ENCODE peak calls at places on chromosomes 7 and 10, in six cellular contexts. One of them, this sample, is unnamed.

GRCh38 chr7:72805526-72806494 is 22.2 kb downstream of the TYW1B start:
- DNase-seq in A549: no peak
- DNase-seq in WTC11: no peak
- DNase-seq in K562: peak; percentile 93
- DNase-seq in H1: no peak
- DNase-seq in HepG2: peak; percentile 24
- DNase-seq in this sample: no peak

GRCh38 chr10:12027539-12027938 is 15.1 kb downstream of the UPF2 start:
- DNase-seq in A549: no peak
- DNase-seq in WTC11: no peak
- DNase-seq in K562: no peak
- DNase-seq in H1: no peak
- DNase-seq in HepG2: no peak
- DNase-seq in this sample: no peak

GRCh38 chr10:112959207-112959838 is 9.3 kb downstream of the TCF7L2 start:
- DNase-seq in A549: no peak
- DNase-seq in WTC11: no peak
- DNase-seq in K562: no peak
- DNase-seq in H1: no peak
- DNase-seq in HepG2: no peak
- DNase-seq in this sample: no peak

GRCh38 chr7:5414876-5415275 is 8.8 kb downstream of the TNRC18 start:
- DNase-seq in A549: no peak
- DNase-seq in WTC11: no peak
- DNase-seq in K562: no peak
- DNase-seq in H1: no peak
- DNase-seq in HepG2: no peak
- DNase-seq in this sample: no peak

GRCh38 chr10:11875499-11876281 is 52.5 kb downstream of the PROSER2 start:
- DNase-seq in A549: peak; percentile 98
- DNase-seq in WTC11: no peak
- DNase-seq in K562: peak; percentile 85
- DNase-seq in H1: no peak
- DNase-seq in HepG2: peak; percentile 96
- DNase-seq in this sample: peak; percentile 48

GRCh38 chr10:13788701-13789447 is 202.1 kb downstream of the PRPF18 start:
- DNase-seq in A549: no peak
- DNase-seq in WTC11: no peak
- DNase-seq in K562: no peak
- DNase-seq in H1: no peak
- DNase-seq in HepG2: no peak
- DNase-seq in this sample: peak; percentile 51

GRCh38 chr10:72049969-72050781 is 38.2 kb downstream of the SPOCK2 start:
- DNase-seq in A549: no peak
- DNase-seq in WTC11: peak; percentile 39
- DNase-seq in K562: no peak
- DNase-seq in H1: no peak
- DNase-seq in HepG2: peak; percentile 49
- DNase-seq in this sample: no peak

GRCh38 chr10:124636271-124636993 is 107.7 kb downstream of the FAM53B start:
- DNase-seq in A549: no peak
- DNase-seq in WTC11: peak; percentile 45
- DNase-seq in K562: no peak
- DNase-seq in H1: no peak
- DNase-seq in HepG2: no peak
- DNase-seq in this sample: no peak

GRCh38 chr7:55493416-55493815 is 78.9 kb downstream of the VOPP1 start:
- DNase-seq in A549: no peak
- DNase-seq in WTC11: no peak
- DNase-seq in K562: no peak
- DNase-seq in H1: no peak
- DNase-seq in HepG2: no peak
- DNase-seq in this sample: no peak

GRCh38 chr10:96747734-96748550 is 27.6 kb upstream of the PIK3AP1 start:
- DNase-seq in A549: no peak
- DNase-seq in WTC11: no peak
- DNase-seq in K562: no peak
- DNase-seq in H1: no peak
- DNase-seq in HepG2: peak; percentile 16
- DNase-seq in this sample: no peak

GRCh38 chr7:39228946-39229345 is 251.2 kb downstream of the POU6F2 start:
- DNase-seq in A549: no peak
- DNase-seq in WTC11: no peak
- DNase-seq in K562: no peak
- DNase-seq in H1: no peak
- DNase-seq in HepG2: no peak
- DNase-seq in this sample: no peak

GRCh38 chr7:1975179-1975578 is 257.6 kb downstream of the MAD1L1 start:
- DNase-seq in A549: no peak
- DNase-seq in WTC11: no peak
- DNase-seq in K562: no peak
- DNase-seq in H1: no peak
- DNase-seq in HepG2: no peak
- DNase-seq in this sample: no peak

GRCh38 chr10:92756233-92757065 is 66.7 kb downstream of the HHEX start:
- DNase-seq in A549: no peak
- DNase-seq in WTC11: no peak
- DNase-seq in K562: peak; percentile 92
- DNase-seq in H1: no peak
- DNase-seq in HepG2: peak; percentile 92
- DNase-seq in this sample: peak; percentile 96

DNA sequence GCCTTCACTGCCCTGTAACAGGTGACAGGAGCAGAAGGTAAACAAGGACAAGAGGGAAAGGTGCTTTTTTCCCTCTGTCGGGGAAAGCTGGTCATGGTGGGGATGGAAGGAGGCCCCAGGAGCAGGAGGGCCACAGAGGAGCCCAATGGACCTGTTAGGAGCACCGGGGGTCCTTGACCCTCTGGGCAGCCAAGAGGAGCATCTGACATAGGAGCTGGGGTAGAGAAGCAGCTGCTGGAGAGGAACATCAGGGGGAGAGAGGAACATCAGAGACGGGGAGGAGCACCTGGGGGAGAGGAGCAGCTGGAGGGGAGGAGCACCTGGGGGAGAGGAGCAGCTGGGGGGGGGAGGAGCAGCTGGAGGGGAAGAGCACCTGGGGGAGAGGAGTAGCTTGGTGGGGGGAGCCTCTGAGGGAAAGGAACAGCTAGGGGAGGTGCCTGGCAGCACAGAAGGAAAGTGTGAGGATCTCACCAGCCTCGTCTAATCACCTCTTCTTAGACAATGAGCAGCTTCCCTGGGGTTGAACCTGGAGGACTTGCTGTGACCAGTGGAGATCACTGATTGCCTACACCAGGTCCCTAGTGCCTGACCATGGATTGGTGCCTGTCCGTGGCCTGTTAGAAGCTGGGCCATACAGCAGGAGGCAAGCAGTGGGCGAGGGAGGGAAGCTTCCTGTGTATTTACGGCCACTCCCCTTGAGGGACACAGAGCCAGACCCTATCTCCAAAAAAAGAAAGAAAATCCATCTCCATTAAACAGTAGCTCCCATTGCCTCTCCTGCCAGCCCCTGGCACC is 37.6 kb downstream of the JAKMIP3 start:
- DNase-seq in A549: no peak
- DNase-seq in WTC11: no peak
- DNase-seq in K562: no peak
- DNase-seq in H1: no peak
- DNase-seq in HepG2: no peak
- DNase-seq in this sample: no peak
- TF ChIP-seq JUN in A549: no peak
- TF ChIP-seq JUN in WTC11: no peak
- TF ChIP-seq JUN in K562: no peak
- TF ChIP-seq JUN in H1: no peak
- TF ChIP-seq JUN in HepG2: no peak
- TF ChIP-seq JUN in this sample: no peak

GRCh38 chr10:89063465-89063864 is 72.9 kb downstream of the FAS start:
- DNase-seq in A549: no peak
- DNase-seq in WTC11: no peak
- DNase-seq in K562: peak; percentile 5
- DNase-seq in H1: no peak
- DNase-seq in HepG2: no peak
- DNase-seq in this sample: no peak

GRCh38 chr10:89064764-89065163 is 74.2 kb downstream of the FAS start:
- DNase-seq in A549: no peak
- DNase-seq in WTC11: no peak
- DNase-seq in K562: no peak
- DNase-seq in H1: no peak
- DNase-seq in HepG2: no peak
- DNase-seq in this sample: no peak

GRCh38 chr10:89062861-89063260 is 72.3 kb downstream of the FAS start:
- DNase-seq in A549: no peak
- DNase-seq in WTC11: no peak
- DNase-seq in K562: peak; percentile 9
- DNase-seq in H1: no peak
- DNase-seq in HepG2: no peak
- DNase-seq in this sample: peak; percentile 68
- TF ChIP-seq JUN in A549: no peak
- TF ChIP-seq JUN in WTC11: no peak
- TF ChIP-seq JUN in K562: no peak
- TF ChIP-seq JUN in H1: no peak
- TF ChIP-seq JUN in HepG2: no peak
- TF ChIP-seq JUN in this sample: no peak

GRCh38 chr10:21261705-21262285 is 263.7 kb downstream of the SKIDA1 start:
- DNase-seq in A549: no peak
- DNase-seq in WTC11: no peak
- DNase-seq in K562: no peak
- DNase-seq in H1: no peak
- DNase-seq in HepG2: no peak
- DNase-seq in this sample: no peak
- TF ChIP-seq JUN in A549: no peak
- TF ChIP-seq JUN in WTC11: no peak
- TF ChIP-seq JUN in K562: no peak
- TF ChIP-seq JUN in H1: no peak
- TF ChIP-seq JUN in HepG2: no peak
- TF ChIP-seq JUN in this sample: no peak

GRCh38 chr7:30142710-30143109 is 7.9 kb downstream of the MTURN start:
- DNase-seq in A549: no peak
- DNase-seq in WTC11: no peak
- DNase-seq in K562: no peak
- DNase-seq in H1: no peak
- DNase-seq in HepG2: peak; percentile 53
- DNase-seq in this sample: peak; percentile 58

GRCh38 chr7:30146127-30146612 is 11.4 kb downstream of the MTURN start:
- DNase-seq in A549: no peak
- DNase-seq in WTC11: no peak
- DNase-seq in K562: peak; percentile 95
- DNase-seq in H1: no peak
- DNase-seq in HepG2: no peak
- DNase-seq in this sample: no peak

GRCh38 chr7:30145521-30145920 is 10.7 kb downstream of the MTURN start:
- DNase-seq in A549: no peak
- DNase-seq in WTC11: no peak
- DNase-seq in K562: no peak
- DNase-seq in H1: no peak
- DNase-seq in HepG2: no peak
- DNase-seq in this sample: no peak

GRCh38 chr7:30143748-30144251 is 9.0 kb downstream of the MTURN start:
- DNase-seq in A549: no peak
- DNase-seq in WTC11: no peak
- DNase-seq in K562: peak; percentile 47
- DNase-seq in H1: no peak
- DNase-seq in HepG2: no peak
- DNase-seq in this sample: no peak

GRCh38 chr7:30144659-30145321 is 10.0 kb downstream of the MTURN start:
- DNase-seq in A549: no peak
- DNase-seq in WTC11: no peak
- DNase-seq in K562: peak; percentile 49
- DNase-seq in H1: no peak
- DNase-seq in HepG2: no peak
- DNase-seq in this sample: no peak
- TF ChIP-seq JUN in A549: no peak
- TF ChIP-seq JUN in WTC11: no peak
- TF ChIP-seq JUN in K562: no peak
- TF ChIP-seq JUN in H1: no peak
- TF ChIP-seq JUN in HepG2: no peak
- TF ChIP-seq JUN in this sample: no peak

GRCh38 chr10:88195841-88196240 is 332.4 kb downstream of the PTEN start:
- DNase-seq in A549: no peak
- DNase-seq in WTC11: no peak
- DNase-seq in K562: no peak
- DNase-seq in H1: no peak
- DNase-seq in HepG2: no peak
- DNase-seq in this sample: no peak

GRCh38 chr10:88193018-88193417 is 329.6 kb downstream of the PTEN start:
- DNase-seq in A549: no peak
- DNase-seq in WTC11: no peak
- DNase-seq in K562: no peak
- DNase-seq in H1: no peak
- DNase-seq in HepG2: no peak
- DNase-seq in this sample: no peak

GRCh38 chr10:88196298-88196697 is 332.9 kb downstream of the PTEN start:
- DNase-seq in A549: no peak
- DNase-seq in WTC11: no peak
- DNase-seq in K562: no peak
- DNase-seq in H1: no peak
- DNase-seq in HepG2: no peak
- DNase-seq in this sample: no peak

GRCh38 chr10:88194961-88195367 is 331.5 kb downstream of the PTEN start:
- DNase-seq in A549: no peak
- DNase-seq in WTC11: no peak
- DNase-seq in K562: no peak
- DNase-seq in H1: no peak
- DNase-seq in HepG2: no peak
- DNase-seq in this sample: no peak

GRCh38 chr10:88194041-88194887 is 330.8 kb downstream of the PTEN start:
- DNase-seq in A549: no peak
- DNase-seq in WTC11: no peak
- DNase-seq in K562: peak; percentile 2
- DNase-seq in H1: no peak
- DNase-seq in HepG2: no peak
- DNase-seq in this sample: no peak
- TF ChIP-seq JUN in A549: no peak
- TF ChIP-seq JUN in WTC11: no peak
- TF ChIP-seq JUN in K562: no peak
- TF ChIP-seq JUN in H1: no peak
- TF ChIP-seq JUN in HepG2: no peak
- TF ChIP-seq JUN in this sample: no peak

DNA sequence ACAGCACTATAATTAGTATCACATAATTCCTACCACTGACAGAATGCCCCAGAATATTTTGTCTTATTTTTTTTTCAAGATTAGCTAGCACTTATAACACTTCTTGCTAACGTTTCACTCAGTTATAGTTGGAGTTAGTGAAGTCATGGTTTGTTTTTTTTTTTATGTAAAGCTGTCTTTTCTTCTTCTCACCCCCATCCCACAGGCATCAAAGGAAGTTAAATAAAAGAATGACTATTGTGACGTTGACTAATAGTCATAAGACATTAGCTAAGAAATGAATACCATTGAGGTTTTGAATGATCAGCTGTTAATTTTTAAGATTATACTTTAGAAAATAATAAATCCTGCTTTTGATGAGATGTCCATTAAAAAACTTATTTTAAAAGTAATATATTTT is 498.3 kb downstream of the GFRA1 start:
- DNase-seq in A549: no peak
- DNase-seq in WTC11: no peak
- DNase-seq in K562: no peak
- DNase-seq in H1: no peak
- DNase-seq in HepG2: no peak
- DNase-seq in this sample: no peak
- TF ChIP-seq JUN in A549: no peak
- TF ChIP-seq JUN in WTC11: no peak
- TF ChIP-seq JUN in K562: no peak
- TF ChIP-seq JUN in H1: no peak
- TF ChIP-seq JUN in HepG2: no peak
- TF ChIP-seq JUN in this sample: no peak